ENCODE peak calls at places on chromosomes 3 and 15, in nine cellular contexts. G, M, P, I, O, K, C, Q and A are unnamed samples.

GRCh38 chr3:65732060-65732933 is 306.4 kb downstream of the MAGI1 start:
- DNase-seq in G (no peak), M (peak), P (peak), I (peak), O (peak), K (peak), C (peak), Q (no peak), A (no peak)

GRCh38 chr3:148903022-148903442 is 37.9 kb downstream of the CPA3 start:
- DNase-seq in G (no peak), M (no peak), P (no peak), I (no peak), O (no peak), K (peak), C (no peak), Q (no peak), A (no peak)

GRCh38 chr3:167941234-167941995 is 154.3 kb downstream of the GOLIM4 start:
- DNase-seq in G (no peak), M (peak), P (no peak), I (no peak), O (peak), K (peak), C (peak), Q (peak), A (no peak)

GRCh38 chr3:156359337-156359736 is 195.6 kb downstream of the SSR3 start:
- DNase-seq in G (no peak), M (no peak), P (no peak), I (no peak), O (no peak), K (no peak), C (no peak), Q (no peak), A (no peak)

GRCh38 chr3:128439226-128439625 is 27.5 kb downstream of the DNAJB8 start:
- DNase-seq in G (no peak), M (no peak), P (no peak), I (no peak), O (no peak), K (peak), C (no peak), Q (no peak), A (no peak)

GRCh38 chr15:92869263-92869940 is 30.7 kb upstream of the CHD2 start:
- DNase-seq in G (no peak), M (no peak), P (peak), I (no peak), O (no peak), K (peak), C (no peak), Q (no peak), A (no peak)

GRCh38 chr3:62036726-62037125 is 336.6 kb downstream of the FEZF2 start:
- DNase-seq in G (no peak), M (no peak), P (no peak), I (no peak), O (no peak), K (no peak), C (no peak), Q (no peak), A (no peak)

GRCh38 chr3:99825239-99825638 is 7.6 kb downstream of the CMSS1 start:
- DNase-seq in G (no peak), M (peak), P (no peak), I (no peak), O (no peak), K (peak), C (no peak), Q (no peak), A (no peak)

GRCh38 chr3:55036883-55037577 is 109.2 kb upstream of the LRTM1 start:
- DNase-seq in G (no peak), M (no peak), P (no peak), I (no peak), O (no peak), K (no peak), C (no peak), Q (no peak), A (no peak)

GRCh38 chr15:77822631-77823230 is 190.0 kb upstream of the LINGO1 start:
- DNase-seq in G (no peak), M (no peak), P (no peak), I (no peak), O (no peak), K (no peak), C (no peak), Q (no peak), A (no peak)

GRCh38 chr15:48394172-48394571 is 62.9 kb downstream of the DUT start:
- DNase-seq in G (no peak), M (no peak), P (no peak), I (no peak), O (no peak), K (no peak), C (no peak), Q (no peak), A (no peak)

GRCh38 chr3:64220161-64220560 is 5.1 kb downstream of the PRICKLE2 start:
- DNase-seq in G (no peak), M (peak), P (no peak), I (no peak), O (no peak), K (peak), C (no peak), Q (no peak), A (no peak)

GRCh38 chr3:138259126-138259525 is 70.5 kb downstream of the NME9 start:
- DNase-seq in G (no peak), M (no peak), P (no peak), I (no peak), O (no peak), K (no peak), C (no peak), Q (no peak), A (no peak)

GRCh38 chr15:95684693-95685115 is 645.8 kb upstream of the NR2F2 start:
- DNase-seq in G (no peak), M (peak), P (no peak), I (no peak), O (no peak), K (peak), C (no peak), Q (no peak), A (no peak)

GRCh38 chr15:65603559-65603958 is 7.4 kb downstream of the INTS14 start:
- DNase-seq in G (no peak), M (no peak), P (no peak), I (no peak), O (no peak), K (no peak), C (no peak), Q (no peak), A (no peak)

GRCh38 chr3:183122257-183122932 is 23.1 kb upstream of the MCCC1 start:
- DNase-seq in G (peak), M (peak), P (peak), I (no peak), O (peak), K (peak), C (no peak), Q (no peak), A (no peak)

GRCh38 chr3:139292933-139293664 is 50.7 kb upstream of the MRPS22 start:
- DNase-seq in G (no peak), M (peak), P (peak), I (no peak), O (no peak), K (peak), C (no peak), Q (no peak), A (no peak)

GRCh38 chr3:100761211-100761921 is 52.1 kb downstream of the TFG start:
- DNase-seq in G (peak), M (no peak), P (peak), I (peak), O (no peak), K (no peak), C (no peak), Q (no peak), A (no peak)

GRCh38 chr3:14467723-14468620 is 65.6 kb downstream of the SLC6A6 start:
- DNase-seq in G (no peak), M (peak), P (peak), I (peak), O (no peak), K (peak), C (peak), Q (peak), A (peak)

GRCh38 chr3:31378226-31378625 is 154.5 kb upstream of the STT3B start:
- DNase-seq in G (no peak), M (no peak), P (no peak), I (no peak), O (no peak), K (no peak), C (no peak), Q (no peak), A (no peak)